ENCODE peak calls at places on chromosomes 2 and 18, in ten cellular contexts. L is RWPE1; V is heart left ventricle; R is right lobe of liver; E is kidney tubule cell; Z is BE2C; W is heart right ventricle; K is stimulated activated CD4-positive, alpha-beta T cell treated with anti-CD3 and anti-CD28 coated beads, Interleukin-1b, Interleukin-23, amount 100 ng/mL, for 48 hours; S is Ammon's horn; T is cardiac fibroblast. B is an unnamed sample.

GRCh38 chr2:221518201-221518936 is 53.7 kb downstream of the EPHA4 start:
- DNase-seq in L (no peak), V (no peak), R (no peak), E (peak), Z (no peak), W (no peak), K (no peak), S (no peak), T (no peak), B (no peak)

GRCh38 chr2:119283873-119284331 is 60.3 kb downstream of the STEAP3 start:
- DNase-seq in L (peak), V (peak), R (peak), E (peak), Z (no peak), W (peak), K (no peak), S (peak), T (peak), B (no peak)

GRCh38 chr2:40935349-40935748 is 483.5 kb upstream of the SLC8A1 start:
- DNase-seq in L (no peak), V (no peak), R (no peak), E (no peak), Z (peak), W (no peak), K (no peak), S (no peak), T (no peak), B (no peak)

GRCh38 chr2:177187631-177188312 is 24.8 kb upstream of the HNRNPA3 start:
- DNase-seq in L (no peak), V (no peak), R (peak), E (peak), Z (no peak), W (no peak), K (no peak), S (no peak), T (peak), B (no peak)

GRCh38 chr2:44168684-44169154 is at the start of gene PPM1B:
- DNase-seq in L (no peak), V (peak), R (peak), E (no peak), Z (peak), W (no peak), K (peak), S (no peak), T (no peak), B (no peak)

GRCh38 chr2:120770176-120770575 is 34.5 kb downstream of the GLI2 start:
- DNase-seq in L (no peak), V (peak), R (no peak), E (no peak), Z (no peak), W (no peak), K (no peak), S (no peak), T (no peak), B (no peak)

GRCh38 chr18:9436176-9436575 is 39.1 kb upstream of the RALBP1 start:
- DNase-seq in L (no peak), V (no peak), R (no peak), E (no peak), Z (no peak), W (no peak), K (no peak), S (no peak), T (no peak), B (no peak)

GRCh38 chr2:135985826-135986393 is 484 bp upstream of the DARS1 start:
- DNase-seq in L (no peak), V (no peak), R (no peak), E (no peak), Z (no peak), W (no peak), K (peak), S (peak), T (no peak), B (peak)

GRCh38 chr2:172496096-172496709 is 59.7 kb upstream of the PDK1 start:
- DNase-seq in L (no peak), V (no peak), R (no peak), E (no peak), Z (no peak), W (no peak), K (no peak), S (peak), T (no peak), B (no peak)

B was measured in NCI-H1436.